ENCODE peak calls at places on chromosomes 1 and 21, in nine cellular contexts. T is IMR-90, H is neural crest cell, I is endodermal cell, U is WTC11, Y is fibroblast of the aortic adventitia, N is A549, C is GM23338, F is HFF-Myc. R is an unnamed sample.

GRCh38 chr1:40739455-40740008 is 44.1 kb upstream of the KCNQ4 start:
- DNase-seq in T (peak), H (no peak), U (no peak), I (no peak), F (no peak), N (no peak), Y (no peak), C (no peak), R (no peak)

GRCh38 chr1:36440044-36440443 is 10.2 kb downstream of the OSCP1 start:
- DNase-seq in I (no peak), Y (no peak), U (no peak), T (no peak), H (no peak), N (no peak), C (no peak), F (no peak), R (no peak)

GRCh38 chr1:22044690-22045420 is 7.7 kb upstream of the CDC42 start:
- DNase-seq in U (no peak), H (no peak), C (no peak), F (no peak), I (no peak), N (no peak), T (peak), Y (peak), R (no peak)

GRCh38 chr1:112515311-112516009 is 6.7 kb downstream of the WNT2B start:
- DNase-seq in Y (peak), I (peak), U (peak), N (no peak), C (peak), H (peak), T (peak), F (no peak), R (no peak)

GRCh38 chr1:229230136-229230892 is 40.6 kb upstream of the RAB4A start:
- DNase-seq in I (peak), Y (no peak), T (no peak), C (peak), H (no peak), N (no peak), U (no peak), F (no peak), R (peak)

GRCh38 chr1:48859429-48859828 is 82.7 kb upstream of the BEND5 start:
- DNase-seq in N (no peak), T (no peak), H (no peak), U (no peak), F (no peak), Y (peak), C (no peak), I (no peak), R (no peak)

GRCh38 chr1:235736263-235736662 is 86.7 kb upstream of the GNG4 start:
- DNase-seq in H (no peak), C (no peak), F (no peak), I (no peak), N (no peak), U (no peak), Y (no peak), T (peak), R (no peak)

GRCh38 chr1:1960480-1961196 is 41.6 kb upstream of the TMEM52 start:
- DNase-seq in N (no peak), U (no peak), C (no peak), F (no peak), Y (peak), I (no peak), H (no peak), T (no peak), R (no peak)

GRCh38 chr1:198934901-198935301 is 296.1 kb downstream of the PTPRC start:
- DNase-seq in N (peak), F (no peak), C (no peak), Y (no peak), I (no peak), U (no peak), H (no peak), T (peak), R (no peak)

GRCh38 chr1:109863699-109864062 is 47.0 kb upstream of the CSF1 start:
- DNase-seq in T (no peak), I (no peak), H (no peak), Y (peak), N (no peak), U (no peak), F (no peak), C (no peak), R (no peak)

GRCh38 chr1:212814989-212815388 is 23.3 kb downstream of the TATDN3 start:
- DNase-seq in N (peak), F (no peak), I (no peak), Y (peak), H (peak), C (peak), T (no peak), U (no peak), R (no peak)

GRCh38 chr1:22639286-22639685 is 2.9 kb downstream of the C1QA start:
- DNase-seq in Y (peak), U (peak), T (peak), C (peak), N (peak), F (peak), I (peak), H (no peak), R (no peak)

GRCh38 chr1:89831462-89832113 is 10.8 kb downstream of the LRRC8D start:
- DNase-seq in C (peak), T (no peak), N (no peak), I (no peak), H (no peak), U (no peak), F (no peak), Y (no peak), R (no peak)

GRCh38 chr1:154446292-154446691 is 41.1 kb downstream of the IL6R start:
- DNase-seq in I (no peak), U (no peak), N (no peak), T (peak), C (no peak), H (no peak), Y (peak), F (no peak), R (no peak)

GRCh38 chr1:41861509-41862410 is 57.0 kb downstream of the HIVEP3 start:
- DNase-seq in H (no peak), C (no peak), Y (no peak), F (no peak), T (no peak), U (no peak), I (no peak), N (peak), R (no peak)

GRCh38 chr1:17635811-17636210 is 96.3 kb downstream of the ARHGEF10L start:
- DNase-seq in N (no peak), F (no peak), C (no peak), U (no peak), Y (no peak), I (no peak), T (no peak), H (no peak), R (no peak)

GRCh38 chr1:216464489-216464888 is 41.2 kb upstream of the USH2A start:
- DNase-seq in T (peak), H (no peak), N (peak), F (peak), Y (peak), I (no peak), C (no peak), U (no peak), R (no peak)

GRCh38 chr1:181189691-181190361 is 101.3 kb downstream of the IER5 start:
- DNase-seq in U (peak), N (peak), I (peak), Y (peak), H (peak), C (peak), T (peak), F (no peak), R (peak)

GRCh38 chr1:109989656-109990653 is 5.4 kb downstream of the AHCYL1 start:
- DNase-seq in F (no peak), C (no peak), Y (peak), N (no peak), H (no peak), U (no peak), T (no peak), I (no peak), R (no peak)

GRCh38 chr1:43522431-43522775 is 8.3 kb upstream of the PTPRF start:
- DNase-seq in Y (no peak), F (no peak), H (no peak), T (no peak), U (no peak), C (no peak), I (no peak), N (no peak), R (no peak)

GRCh38 chr1:196143602-196144342 is 464.5 kb downstream of the KCNT2 start:
- DNase-seq in Y (no peak), I (peak), N (peak), T (no peak), C (peak), F (no peak), U (peak), H (no peak), R (no peak)

GRCh38 chr1:31891280-31891679 is 46.9 kb downstream of the PTP4A2 start:
- DNase-seq in C (no peak), F (no peak), H (no peak), U (no peak), Y (no peak), I (no peak), N (no peak), T (peak), R (peak)

GRCh38 chr21:41130883-41131282 is 37.1 kb upstream of the BACE2 start:
- DNase-seq in C (no peak), U (no peak), N (no peak), Y (no peak), I (no peak), H (no peak), T (no peak), F (no peak), R (no peak)

GRCh38 chr1:26598890-26599289 is 69.3 kb downstream of the RPS6KA1 start:
- DNase-seq in I (no peak), F (no peak), C (no peak), T (no peak), Y (no peak), U (no peak), N (no peak), H (no peak), R (no peak)

GRCh38 chr1:117046781-117047180 is 13.3 kb upstream of the TTF2 start:
- DNase-seq in T (no peak), U (no peak), H (no peak), N (no peak), Y (no peak), F (no peak), I (no peak), C (no peak), R (no peak)

GRCh38 chr1:211920141-211920572 is 89.6 kb upstream of the LPGAT1 start:
- DNase-seq in Y (peak), F (no peak), T (peak), N (peak), C (no peak), I (no peak), H (no peak), U (no peak), R (no peak)

GRCh38 chr1:246528933-246529731 is 22.1 kb upstream of the SMYD3 start:
- DNase-seq in N (no peak), I (peak), Y (no peak), U (no peak), F (no peak), T (no peak), H (no peak), C (peak), R (no peak)

GRCh38 chr1:219577331-219577730 is 35.6 kb downstream of the ZC3H11B start:
- DNase-seq in F (no peak), C (no peak), N (no peak), I (no peak), H (no peak), U (no peak), T (no peak), Y (no peak), R (no peak)

GRCh38 chr1:31101147-31101502 is 35.6 kb upstream of the PUM1 start:
- DNase-seq in U (no peak), N (no peak), C (no peak), T (peak), I (no peak), Y (peak), F (peak), H (no peak), R (no peak)

GRCh38 chr1:23558140-23558871 is 995 bp downstream of the ID3 start:
- DNase-seq in T (peak), C (peak), I (peak), F (no peak), Y (peak), N (peak), U (peak), H (no peak), R (peak)

GRCh38 chr1:199700551-199700950 is 327.0 kb upstream of the NR5A2 start:
- DNase-seq in C (no peak), U (no peak), N (no peak), F (no peak), T (no peak), H (no peak), I (no peak), Y (no peak), R (no peak)

GRCh38 chr1:28807046-28807445 is 4.9 kb upstream of the OPRD1 start:
- DNase-seq in H (no peak), Y (no peak), C (peak), F (no peak), T (no peak), U (no peak), I (peak), N (no peak), R (no peak)

GRCh38 chr1:116910379-116911165 is 856 bp downstream of the PTGFRN start:
- DNase-seq in H (peak), Y (peak), U (peak), N (no peak), C (peak), I (peak), F (no peak), T (no peak), R (peak)

GRCh38 chr1:11786168-11786567 is 19.6 kb downstream of the MTHFR start:
- DNase-seq in T (no peak), C (no peak), U (no peak), Y (no peak), F (no peak), N (no peak), I (no peak), H (no peak), R (no peak)

GRCh38 chr1:241640149-241640866 is at the start of the genes CHML and OPN3:
- DNase-seq in C (peak), U (peak), Y (peak), T (peak), F (no peak), H (peak), N (peak), I (peak), R (peak)

GRCh38 chr1:241640867-241641542 is 836 bp upstream of the CHML start:
- DNase-seq in I (no peak), H (no peak), U (no peak), Y (no peak), T (no peak), C (no peak), N (peak), F (no peak), R (no peak)

GRCh38 chr1:241638091-241638682 is 2.0 kb downstream of the CHML start:
- DNase-seq in F (no peak), H (no peak), T (no peak), N (no peak), I (no peak), U (no peak), Y (no peak), C (no peak), R (no peak)

GRCh38 chr1:241639040-241639652 is 1.0 kb downstream of the CHML start:
- DNase-seq in N (no peak), T (peak), F (no peak), H (no peak), I (no peak), Y (peak), C (no peak), U (no peak), R (peak)

GRCh38 chr1:241639653-241640148 is 468 bp downstream of the CHML start:
- DNase-seq in Y (peak), C (peak), F (no peak), N (peak), I (peak), U (peak), H (peak), T (no peak), R (no peak)
- TF ChIP-seq CTCF in Y (peak), C (no peak), F (no peak), N (no peak), I (peak), U (no peak), H (no peak), T (no peak), R (no peak)

DNA sequence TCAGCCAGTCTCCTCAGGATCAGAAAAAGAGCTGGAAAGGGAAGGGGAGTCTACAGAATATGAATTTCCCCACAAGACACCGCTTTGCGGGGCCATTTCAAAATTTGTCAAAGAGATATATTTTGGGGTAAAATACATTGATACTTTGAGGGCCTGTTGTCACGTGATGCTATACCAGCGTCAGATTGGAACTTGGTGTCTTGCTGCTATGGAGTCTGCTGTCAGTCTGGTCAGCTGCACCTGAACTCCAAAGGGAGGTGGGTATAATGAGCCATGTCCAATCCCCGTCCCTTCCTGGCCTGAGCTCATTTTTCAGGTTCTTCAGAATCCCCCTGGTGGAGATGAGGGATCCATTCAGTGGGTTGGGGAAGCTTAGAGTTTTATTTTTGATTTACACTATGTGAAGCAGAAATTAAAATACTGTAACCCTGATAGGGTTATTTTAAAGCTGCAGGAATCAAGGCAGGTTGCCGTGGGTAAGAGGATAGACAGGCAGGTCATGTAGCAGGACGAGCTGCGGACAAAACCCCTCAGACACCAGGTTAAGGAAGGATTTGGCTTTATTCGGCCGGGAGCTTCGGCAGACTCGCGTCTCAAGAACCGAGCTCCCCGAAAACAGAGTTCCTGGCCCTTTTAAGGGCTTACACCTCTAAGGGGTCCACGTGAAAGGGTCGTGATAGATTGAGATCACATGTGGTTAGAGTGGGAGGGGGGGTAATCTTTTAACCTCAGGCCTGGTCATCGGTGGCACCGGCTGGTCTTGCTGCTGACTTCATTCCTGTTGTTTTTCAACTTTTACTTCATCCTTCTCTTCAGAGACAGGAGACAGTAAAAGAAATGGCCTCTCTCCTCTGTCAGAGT is 2.2 kb upstream of the POFUT2 start:
- DNase-seq in F (no peak), N (peak), U (no peak), Y (no peak), I (peak), T (peak), H (no peak), C (peak), R (no peak)
- TF ChIP-seq CTCF in F (peak), N (no peak), U (no peak), Y (peak), I (peak), T (peak), H (peak), C (peak), R (no peak)

GRCh38 chr1:54237656-54238055 is 37.7 kb downstream of the MRPL37 start:
- DNase-seq in Y (no peak), H (no peak), N (no peak), U (no peak), T (no peak), C (no peak), I (no peak), F (no peak), R (no peak)

GRCh38 chr1:54238353-54239040 is 38.5 kb downstream of the MRPL37 start:
- DNase-seq in H (no peak), F (no peak), I (no peak), C (no peak), N (no peak), U (no peak), Y (no peak), T (no peak), R (no peak)

GRCh38 chr1:54239603-54240002 is 39.6 kb downstream of the MRPL37 start:
- DNase-seq in H (no peak), C (no peak), T (no peak), Y (no peak), N (no peak), I (no peak), U (no peak), F (no peak), R (no peak)

GRCh38 chr1:54240741-54241335 is 40.9 kb downstream of the MRPL37 start:
- DNase-seq in U (no peak), N (no peak), Y (no peak), F (no peak), H (no peak), T (no peak), C (no peak), I (no peak), R (no peak)

DNA sequence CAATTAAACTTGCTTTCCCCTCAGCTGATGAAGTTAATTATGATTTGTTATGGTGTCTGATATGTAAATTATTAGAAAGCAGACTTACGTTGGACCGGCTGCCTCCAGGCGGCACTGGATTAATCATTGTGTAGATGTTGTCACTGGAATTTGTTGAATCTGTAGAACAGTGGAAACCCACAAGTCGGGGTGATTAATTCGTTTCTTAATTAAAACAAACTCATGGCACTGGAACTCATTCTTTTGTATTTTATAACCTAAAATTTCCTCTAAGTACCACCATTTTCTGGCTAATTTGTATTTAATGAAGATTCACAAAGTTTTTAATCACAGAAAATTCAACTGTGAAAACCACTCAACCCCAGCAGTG is 39.1 kb downstream of the MRPL37 start:
- DNase-seq in I (no peak), C (no peak), N (no peak), H (no peak), U (no peak), Y (no peak), F (no peak), T (no peak), R (no peak)
- TF ChIP-seq CTCF in I (no peak), C (no peak), N (no peak), H (no peak), U (no peak), Y (no peak), F (no peak), T (no peak), R (no peak)

DNA sequence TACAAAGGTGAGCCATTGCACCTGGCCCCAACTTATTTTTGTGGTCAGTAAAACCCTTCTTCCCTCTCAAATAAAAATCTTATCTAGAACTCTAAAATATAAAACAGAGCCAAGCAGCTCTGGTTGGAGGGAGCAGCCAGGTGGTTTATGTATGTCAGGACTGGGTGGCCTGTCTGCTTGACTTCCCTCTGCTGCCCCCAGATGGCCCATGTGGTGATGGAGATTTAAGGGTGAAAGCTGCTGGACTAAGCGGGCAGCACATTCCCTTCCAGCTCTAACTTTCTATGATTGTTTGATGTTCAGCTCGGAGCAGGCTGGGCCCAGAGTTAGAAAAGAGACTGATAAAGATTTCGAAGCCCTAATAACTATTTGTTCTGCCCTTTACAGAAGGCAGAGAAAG is 11.9 kb upstream of the PAQR6 start:
- DNase-seq in T (no peak), F (no peak), I (no peak), U (no peak), N (peak), H (no peak), Y (no peak), C (peak), R (no peak)
- TF ChIP-seq CTCF in T (no peak), F (peak), I (peak), U (no peak), N (peak), H (no peak), Y (no peak), C (peak), R (peak)